ENCODE peak calls at places on chromosomes 12 and 14, in seven cellular contexts. H, T, V, W, U, A and D are unnamed samples.
A peak's percentile ranks its signal among the peaks of the same experiment; 100 is the strongest.

GRCh38 chr14:55451950-55452349 is 11.5 kb upstream of the TBPL2 start:
- DNase-seq in H (no peak), T (no peak), V (no peak), W (no peak), U (no peak), A (no peak), D (no peak)

GRCh38 chr14:64953310-64953654 is 10.7 kb upstream of the GPX2 start:
- DNase-seq in H (no peak), T (no peak), V (no peak), W (no peak), U (no peak), A (no peak), D (no peak)

GRCh38 chr12:15706010-15706676 is 83.0 kb downstream of the EPS8 start:
- DNase-seq in H (no peak), T (no peak), V (no peak), W (no peak), U (no peak), A (no peak), D (peak; percentile 40)

GRCh38 chr12:46674818-46675217 is 151.0 kb downstream of the SLC38A4 start:
- DNase-seq in H (no peak), T (no peak), V (no peak), W (no peak), U (no peak), A (no peak), D (peak; percentile 30)

GRCh38 chr12:6204533-6205143 is 4.4 kb downstream of the CD9 start:
- DNase-seq in H (peak; percentile 25), T (no peak), V (no peak), W (no peak), U (no peak), A (no peak), D (no peak)

GRCh38 chr14:88831285-88831684 is 6.8 kb downstream of the TTC8 start:
- DNase-seq in H (no peak), T (no peak), V (no peak), W (no peak), U (peak; percentile 13), A (no peak), D (no peak)

GRCh38 chr12:104414581-104415305 is 42.0 kb upstream of the CHST11 start:
- DNase-seq in H (peak; percentile 23), T (no peak), V (peak; percentile 78), W (no peak), U (peak; percentile 71), A (no peak), D (no peak)

GRCh38 chr12:619346-619745 is 43.9 kb downstream of the NINJ2 start:
- DNase-seq in H (no peak), T (no peak), V (no peak), W (no peak), U (no peak), A (no peak), D (no peak)

GRCh38 chr12:65306603-65307501 is 28.4 kb downstream of the MSRB3 start:
- DNase-seq in H (peak; percentile 17), T (peak; percentile 57), V (no peak), W (peak; percentile 37), U (peak; percentile 91), A (no peak), D (no peak)

GRCh38 chr14:62143235-62143634 is 381.0 kb downstream of the SNAPC1 start:
- DNase-seq in H (no peak), T (no peak), V (no peak), W (no peak), U (no peak), A (no peak), D (no peak)

GRCh38 chr12:116236148-116236731 is 41.3 kb downstream of the MED13L start:
- DNase-seq in H (peak; percentile 60), T (peak; percentile 48), V (no peak), W (peak; percentile 43), U (no peak), A (peak; percentile 16), D (peak; percentile 78)

GRCh38 chr12:55703288-55703687 is 4.4 kb downstream of the ITGA7 start:
- DNase-seq in H (no peak), T (no peak), V (no peak), W (no peak), U (no peak), A (no peak), D (no peak)

GRCh38 chr12:118175823-118176447 is 40.0 kb downstream of the PEBP1 start:
- DNase-seq in H (no peak), T (no peak), V (no peak), W (no peak), U (no peak), A (peak; percentile 45), D (no peak)

GRCh38 chr14:54981698-54982097 is 45.2 kb downstream of the WDHD1 start:
- DNase-seq in H (no peak), T (peak; percentile 9), V (no peak), W (no peak), U (no peak), A (no peak), D (no peak)

GRCh38 chr12:30630378-30631285 is 65.0 kb downstream of the IPO8 start:
- DNase-seq in H (no peak), T (no peak), V (no peak), W (no peak), U (no peak), A (no peak), D (no peak)

GRCh38 chr14:21093769-21094681 is 4.4 kb downstream of the ZNF219 start:
- DNase-seq in H (no peak), T (peak; percentile 71), V (no peak), W (no peak), U (no peak), A (no peak), D (no peak)

GRCh38 chr12:120750806-120751205 is 25.2 kb downstream of the ACADS start:
- DNase-seq in H (no peak), T (no peak), V (no peak), W (no peak), U (no peak), A (no peak), D (no peak)

GRCh38 chr14:31320216-31320615 is 100.1 kb downstream of the HEATR5A start:
- DNase-seq in H (no peak), T (no peak), V (no peak), W (no peak), U (no peak), A (no peak), D (no peak)

DNA sequence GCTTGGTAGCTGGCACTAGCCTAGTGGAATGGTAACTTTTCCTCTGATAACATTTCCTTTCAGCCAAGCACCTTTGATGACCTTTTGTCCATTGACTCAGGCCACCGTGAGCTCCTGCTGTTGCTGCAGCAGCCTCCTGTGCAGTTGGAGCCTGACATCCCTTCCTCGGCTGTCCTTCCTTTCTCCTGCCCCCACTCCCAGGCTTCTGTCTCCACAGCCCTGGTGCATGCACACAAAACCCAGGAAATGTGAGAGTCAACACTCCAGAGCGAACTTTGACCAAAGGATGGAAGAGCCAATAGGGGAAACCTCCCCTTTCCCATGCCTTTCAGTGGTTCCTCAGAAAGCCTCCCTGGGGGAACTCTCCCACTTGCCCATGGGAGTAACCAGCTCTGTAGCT is 115.0 kb downstream of the TMEM260 start:
- DNase-seq in H (no peak), T (no peak), V (no peak), W (peak; percentile 41), U (no peak), A (no peak), D (no peak)
- TF ChIP-seq JUND in H (no peak), T (no peak), V (no peak), W (no peak), U (no peak), A (no peak), D (no peak)

GRCh38 chr14:50830932-50831703 is at the start of gene NIN:
- DNase-seq in H (peak; percentile 79), T (peak; percentile 94), V (no peak), W (peak; percentile 33), U (no peak), A (no peak), D (peak; percentile 80)

GRCh38 chr14:50835280-50835679 is 4.3 kb upstream of the NIN start:
- DNase-seq in H (no peak), T (no peak), V (no peak), W (peak; percentile 61), U (no peak), A (peak; percentile 79), D (no peak)

GRCh38 chr14:50831704-50832130 is 755 bp upstream of the NIN start:
- DNase-seq in H (no peak), T (no peak), V (no peak), W (no peak), U (no peak), A (no peak), D (peak; percentile 15)

GRCh38 chr14:50834802-50835276 is 3.9 kb upstream of the NIN start:
- DNase-seq in H (no peak), T (no peak), V (no peak), W (peak; percentile 25), U (no peak), A (no peak), D (no peak)

DNA sequence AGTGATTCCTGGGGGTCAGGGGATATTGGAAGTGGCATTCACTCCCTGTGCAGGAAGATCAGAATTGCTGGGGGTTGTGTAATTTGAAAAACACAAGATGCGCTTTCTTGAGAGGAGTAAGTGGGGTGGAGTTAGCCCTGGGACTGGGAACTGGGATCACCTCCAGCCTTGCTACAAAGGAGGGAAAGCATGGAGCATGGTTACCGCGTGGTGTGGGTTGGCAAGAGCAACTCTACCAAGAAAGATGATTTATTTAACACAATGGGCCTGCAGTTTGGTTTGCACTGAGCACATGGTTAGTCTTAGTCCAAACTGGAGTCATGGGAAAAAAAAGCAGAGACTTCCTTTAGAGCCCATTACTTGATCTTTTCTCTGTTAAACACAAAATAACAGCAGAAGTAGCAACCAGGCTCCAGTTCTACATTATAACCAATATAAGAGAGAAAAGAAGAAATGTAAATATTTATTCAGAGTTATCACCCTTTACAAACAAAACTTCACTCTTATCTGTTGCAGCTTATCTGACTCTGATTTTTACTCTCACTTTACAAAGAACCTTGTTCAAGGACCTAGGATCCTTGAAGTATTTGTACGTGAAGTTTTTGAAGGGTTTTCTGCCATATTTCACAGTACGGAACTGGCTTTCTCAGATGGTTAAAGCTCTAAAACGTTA is 2.1 kb upstream of the NIN start:
- DNase-seq in H (no peak), T (no peak), V (no peak), W (peak; percentile 31), U (no peak), A (no peak), D (no peak)
- TF ChIP-seq JUND in H (no peak), T (no peak), V (no peak), W (no peak), U (no peak), A (no peak), D (no peak)

DNA sequence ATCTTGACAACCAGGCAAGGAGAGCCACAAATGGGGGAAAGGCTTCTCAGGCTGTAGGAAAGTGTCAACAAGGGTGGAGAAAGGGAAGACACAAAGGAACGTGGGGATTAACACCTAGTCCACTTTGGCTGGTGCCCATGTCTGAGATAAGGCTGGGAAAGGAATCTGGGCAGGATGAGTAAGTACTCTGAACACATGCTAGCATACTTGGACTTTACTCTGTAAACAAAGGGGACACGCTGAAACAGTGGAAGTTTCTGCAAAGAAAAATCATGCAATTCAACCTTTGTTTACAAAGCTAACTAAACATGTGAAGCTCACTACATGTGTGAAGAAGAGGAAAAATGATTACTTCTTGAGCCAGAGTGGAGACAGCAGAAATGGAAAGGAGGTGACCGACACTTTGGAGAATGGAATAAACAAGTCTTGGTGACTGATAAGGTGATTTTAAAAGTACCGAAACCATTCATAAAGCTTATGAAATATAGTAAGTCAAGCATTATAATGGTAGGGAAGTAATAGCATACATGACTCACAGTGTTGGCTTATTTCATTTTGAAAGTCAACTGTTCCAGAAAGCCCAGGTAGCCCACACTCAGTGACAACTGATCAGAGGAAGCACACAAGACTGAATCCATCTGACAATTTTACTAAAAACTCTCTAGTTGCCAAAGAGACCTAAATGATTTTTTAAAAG is 13.2 kb downstream of the CPNE8 start:
- DNase-seq in H (no peak), T (no peak), V (no peak), W (peak; percentile 92), U (no peak), A (no peak), D (no peak)
- TF ChIP-seq JUND in H (no peak), T (no peak), V (no peak), W (peak; percentile 69), U (no peak), A (no peak), D (no peak)

GRCh38 chr12:9002335-9002734 is 13.0 kb downstream of the KLRG1 start:
- DNase-seq in H (no peak), T (no peak), V (no peak), W (no peak), U (no peak), A (no peak), D (no peak)
- TF ChIP-seq JUND in H (no peak), T (no peak), V (no peak), W (no peak), U (no peak), A (no peak), D (no peak)